ENCODE peak calls at places on chromosome 2, in nine cellular contexts. U, L, J, C, H, T, B, X and I are unnamed samples. For H3K36me3, the result is how much of the 10 kb centered on the place peaks cover.

GRCh38 chr2:72893594-72894319 is 6.5 kb downstream of the SPR start:
- DNase-seq in U (peak), L (no peak), J (peak), C (peak), H (peak), T (no peak), B (peak), X (no peak), I (peak)

GRCh38 chr2:100948965-100949364 is 53.1 kb upstream of the RPL31 start:
- DNase-seq in U (no peak), L (no peak), J (no peak), C (no peak), H (no peak), T (no peak), B (no peak), X (no peak), I (no peak)

GRCh38 chr2:105294844-105295481 is 34.6 kb downstream of the TGFBRAP1 start:
- DNase-seq in U (peak), L (no peak), J (peak), C (peak), H (peak), T (peak), B (peak), X (peak), I (peak)

GRCh38 chr2:168798888-168799410 is 3.5 kb upstream of the NOSTRIN start:
- DNase-seq in U (peak), L (no peak), J (no peak), C (no peak), H (no peak), T (no peak), B (no peak), X (no peak), I (no peak)

GRCh38 chr2:109322111-109322510 is 193.1 kb downstream of the SH3RF3 start:
- DNase-seq in U (no peak), L (peak), J (peak), C (peak), H (no peak), T (no peak), B (peak), X (no peak), I (no peak)

GRCh38 chr2:26576565-26577441 is 64.4 kb downstream of the CIB4 start:
- DNase-seq in U (no peak), L (peak), J (peak), C (peak), H (peak), T (no peak), B (no peak), X (no peak), I (no peak)

GRCh38 chr2:127083819-127084503 is 23.0 kb downstream of the BIN1 start:
- DNase-seq in U (no peak), L (peak), J (peak), C (peak), H (no peak), T (no peak), B (peak), X (no peak), I (no peak)

GRCh38 chr2:43387092-43388062 is 161.0 kb upstream of the ZFP36L2 start:
- DNase-seq in U (no peak), L (no peak), J (peak), C (peak), H (no peak), T (no peak), B (no peak), X (no peak), I (no peak)

GRCh38 chr2:85355073-85355410 is 473 bp downstream of the ELMOD3 start:
- DNase-seq in U (peak), L (no peak), J (no peak), C (peak), H (peak), T (no peak), B (no peak), X (no peak), I (no peak)

GRCh38 chr2:31031132-31031706 is 107.0 kb downstream of the GALNT14 start:
- DNase-seq in U (no peak), L (no peak), J (no peak), C (no peak), H (no peak), T (no peak), B (no peak), X (no peak), I (no peak)

GRCh38 chr2:171541202-171541884 is 19.1 kb downstream of the CYBRD1 start:
- DNase-seq in U (peak), L (no peak), J (no peak), C (no peak), H (no peak), T (no peak), B (no peak), X (no peak), I (no peak)

GRCh38 chr2:157940024-157940423 is 63.9 kb upstream of the ACVR1 start:
- DNase-seq in U (no peak), L (no peak), J (peak), C (peak), H (no peak), T (no peak), B (no peak), X (no peak), I (no peak)

GRCh38 chr2:237563816-237564215 is 2.6 kb upstream of the PRLH start:
- DNase-seq in U (no peak), L (peak), J (peak), C (peak), H (peak), T (no peak), B (no peak), X (no peak), I (peak)

GRCh38 chr2:26344581-26345283 is 1.2 kb upstream of the SELENOI start:
- DNase-seq in U (peak), L (no peak), J (peak), C (peak), H (no peak), T (peak), B (no peak), X (no peak), I (peak)

GRCh38 chr2:74919827-74920226 is 38.6 kb upstream of the POLE4 start:
- DNase-seq in U (peak), L (peak), J (peak), C (peak), H (peak), T (peak), B (peak), X (peak), I (peak)

GRCh38 chr2:37376421-37377186 is 32.2 kb downstream of the QPCT start:
- DNase-seq in U (no peak), L (no peak), J (peak), C (peak), H (no peak), T (peak), B (peak), X (no peak), I (peak)

GRCh38 chr2:65320042-65320711 is 92.5 kb downstream of the ACTR2 start:
- DNase-seq in U (peak), L (no peak), J (peak), C (peak), H (peak), T (peak), B (peak), X (no peak), I (no peak)

GRCh38 chr2:84938194-84938879 is 32.6 kb upstream of the KCMF1 start:
- DNase-seq in U (no peak), L (peak), J (peak), C (peak), H (no peak), T (peak), B (no peak), X (no peak), I (no peak)

GRCh38 chr2:49240608-49241007 is 86.3 kb upstream of the FSHR start:
- DNase-seq in U (no peak), L (no peak), J (no peak), C (no peak), H (peak), T (no peak), B (no peak), X (no peak), I (peak)

GRCh38 chr2:62306751-62307468 is 111.0 kb downstream of the B3GNT2 start:
- DNase-seq in U (no peak), L (no peak), J (peak), C (peak), H (no peak), T (peak), B (no peak), X (no peak), I (no peak)

GRCh38 chr2:152472524-152472923 is 137.6 kb downstream of the FMNL2 start:
- DNase-seq in U (no peak), L (no peak), J (no peak), C (no peak), H (no peak), T (no peak), B (no peak), X (no peak), I (no peak)

GRCh38 chr2:85998071-85998991 is 107.4 kb downstream of the POLR1A start:
- DNase-seq in U (peak), L (peak), J (no peak), C (no peak), H (no peak), T (no peak), B (peak), X (no peak), I (peak)

GRCh38 chr2:143110759-143111428 is 18.3 kb upstream of the ARHGAP15 start:
- DNase-seq in U (peak), L (peak), J (peak), C (peak), H (peak), T (peak), B (peak), X (peak), I (peak)

GRCh38 chr2:60958800-60959199 is 58.7 kb upstream of the PEX13 start:
- DNase-seq in U (no peak), L (no peak), J (peak), C (peak), H (no peak), T (no peak), B (no peak), X (no peak), I (no peak)

GRCh38 chr2:105653313-105653712 is 91.4 kb upstream of the NCK2 start:
- DNase-seq in U (peak), L (no peak), J (no peak), C (no peak), H (no peak), T (no peak), B (no peak), X (no peak), I (no peak)

GRCh38 chr2:124683536-124684407 is 658.7 kb downstream of the CNTNAP5 start:
- DNase-seq in U (no peak), L (no peak), J (no peak), C (no peak), H (no peak), T (no peak), B (no peak), X (no peak), I (no peak)

GRCh38 chr2:28713582-28714292 is 37.9 kb upstream of the PPP1CB start:
- DNase-seq in U (peak), L (no peak), J (peak), C (peak), H (no peak), T (no peak), B (no peak), X (no peak), I (peak)

GRCh38 chr2:230861564-230862255 is 3.0 kb upstream of the ITM2C start:
- DNase-seq in U (no peak), L (no peak), J (no peak), C (no peak), H (peak), T (no peak), B (no peak), X (no peak), I (no peak)

GRCh38 chr2:74502720-74503505 is 3.5 kb upstream of the LBX2 start:
- DNase-seq in U (peak), L (peak), J (peak), C (peak), H (peak), T (peak), B (peak), X (no peak), I (peak)

GRCh38 chr2:146238254-146238961 is 1606.4 kb upstream of the ACVR2A start:
- DNase-seq in U (no peak), L (no peak), J (no peak), C (no peak), H (no peak), T (no peak), B (peak), X (no peak), I (peak)

GRCh38 chr2:238831177-238831576 is 16.7 kb upstream of the TWIST2 start:
- DNase-seq in U (no peak), L (no peak), J (no peak), C (no peak), H (no peak), T (no peak), B (no peak), X (no peak), I (no peak)

GRCh38 chr2:55419236-55419513 is 481 bp downstream of the CCDC88A start:
- DNase-seq in U (peak), L (no peak), J (peak), C (no peak), H (no peak), T (no peak), B (peak), X (no peak), I (peak)

GRCh38 chr2:9655441-9656269 is 24.9 kb upstream of the YWHAQ start:
- DNase-seq in U (peak), L (peak), J (no peak), C (peak), H (no peak), T (no peak), B (no peak), X (no peak), I (no peak)

GRCh38 chr2:200305797-200306718 is at the start of gene SPATS2L:
- DNase-seq in U (peak), L (peak), J (peak), C (peak), H (peak), T (peak), B (peak), X (peak), I (peak)

DNA sequence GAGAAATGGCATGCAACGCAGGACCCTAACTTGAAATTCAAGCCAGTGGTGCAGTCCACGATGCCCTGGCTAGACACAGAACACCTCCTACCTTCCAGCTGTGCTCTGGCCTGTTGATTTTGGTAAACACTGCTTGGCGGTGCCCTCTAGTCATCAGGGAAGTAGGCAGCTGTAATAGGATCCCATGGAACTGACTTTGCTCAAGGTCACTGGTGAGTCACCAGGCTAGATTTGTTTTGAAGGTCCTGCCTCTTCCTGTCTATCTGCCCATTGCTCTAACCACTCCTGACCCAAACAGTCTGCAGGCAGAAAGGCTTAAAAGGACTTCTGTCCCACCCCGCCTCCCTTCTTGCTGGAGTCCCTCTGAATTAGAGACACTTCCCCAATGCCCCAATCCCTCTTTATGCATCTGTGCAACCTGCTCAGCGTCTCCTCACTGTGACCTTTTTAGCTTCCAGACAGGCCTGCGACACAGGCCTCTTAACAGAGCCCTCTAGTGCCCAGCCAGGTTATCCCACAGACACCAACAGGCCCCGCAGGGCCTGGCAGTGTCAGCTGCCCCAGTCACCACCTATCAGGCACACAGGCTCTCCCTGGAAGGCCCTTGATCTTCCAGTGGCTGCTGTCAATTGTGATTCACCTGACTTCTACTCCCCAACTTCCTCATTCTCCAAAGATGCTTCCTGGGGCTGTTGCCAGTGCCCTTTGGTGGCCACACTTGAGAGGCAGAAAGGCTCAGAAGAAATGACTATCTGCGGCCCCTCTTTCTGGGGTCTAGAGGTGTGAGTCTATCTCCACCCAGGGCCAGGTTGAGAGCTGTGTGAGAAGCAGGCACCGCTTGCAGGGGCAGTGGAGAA is 5.2 kb downstream of the TMEM127 start:
- DNase-seq in U (peak), L (peak), J (peak), C (peak), H (peak), T (peak), B (peak), X (no peak), I (peak)
- H3K36me3 ChIP-seq in U (under half), L (under half), J (under half), C (under half), H (under half), T (under half), B (half or more), X (under half), I (under half)

DNA sequence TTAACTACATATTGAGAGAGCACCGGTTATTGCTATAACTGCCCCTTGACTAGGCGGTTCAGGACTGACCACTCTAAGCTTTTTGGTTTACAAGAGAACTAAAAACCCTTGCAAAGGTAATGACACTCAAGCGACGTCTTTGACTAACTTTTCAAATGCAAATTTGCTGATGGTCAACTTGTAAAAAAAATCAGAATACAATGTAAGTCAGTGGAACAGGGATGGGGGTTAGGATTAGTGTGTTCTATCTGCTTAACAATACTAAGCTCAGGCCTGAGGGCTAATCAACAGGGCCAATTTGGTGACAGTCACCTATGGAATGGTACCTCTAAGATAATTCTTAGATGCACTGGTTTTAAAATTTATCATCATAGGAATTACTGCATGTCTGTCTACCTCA is 57.1 kb downstream of the ZAP70 start:
- DNase-seq in U (no peak), L (no peak), J (no peak), C (no peak), H (peak), T (no peak), B (no peak), X (no peak), I (no peak)
- H3K36me3 ChIP-seq in U (half or more), L (under half), J (under half), C (under half), H (under half), T (under half), B (half or more), X (under half), I (under half)

GRCh38 chr2:216160786-216161185 is 51.6 kb downstream of the XRCC5 start:
- DNase-seq in U (no peak), L (no peak), J (no peak), C (no peak), H (no peak), T (no peak), B (no peak), X (no peak), I (no peak)
- H3K36me3 ChIP-seq in U (half or more), L (under half), J (under half), C (under half), H (under half), T (half or more), B (half or more), X (under half), I (half or more)

GRCh38 chr2:3421053-3421452 is 41.6 kb downstream of the TRAPPC12 start:
- DNase-seq in U (no peak), L (no peak), J (no peak), C (no peak), H (no peak), T (no peak), B (no peak), X (no peak), I (no peak)

GRCh38 chr2:3422161-3422767 is 42.8 kb downstream of the TRAPPC12 start:
- DNase-seq in U (no peak), L (no peak), J (no peak), C (no peak), H (no peak), T (no peak), B (no peak), X (no peak), I (no peak)

GRCh38 chr2:3424171-3424795 is 44.8 kb downstream of the TRAPPC12 start:
- DNase-seq in U (no peak), L (no peak), J (no peak), C (no peak), H (no peak), T (no peak), B (no peak), X (no peak), I (no peak)

GRCh38 chr2:3421541-3421940 is 42.0 kb downstream of the TRAPPC12 start:
- DNase-seq in U (no peak), L (no peak), J (no peak), C (no peak), H (no peak), T (no peak), B (no peak), X (no peak), I (no peak)

DNA sequence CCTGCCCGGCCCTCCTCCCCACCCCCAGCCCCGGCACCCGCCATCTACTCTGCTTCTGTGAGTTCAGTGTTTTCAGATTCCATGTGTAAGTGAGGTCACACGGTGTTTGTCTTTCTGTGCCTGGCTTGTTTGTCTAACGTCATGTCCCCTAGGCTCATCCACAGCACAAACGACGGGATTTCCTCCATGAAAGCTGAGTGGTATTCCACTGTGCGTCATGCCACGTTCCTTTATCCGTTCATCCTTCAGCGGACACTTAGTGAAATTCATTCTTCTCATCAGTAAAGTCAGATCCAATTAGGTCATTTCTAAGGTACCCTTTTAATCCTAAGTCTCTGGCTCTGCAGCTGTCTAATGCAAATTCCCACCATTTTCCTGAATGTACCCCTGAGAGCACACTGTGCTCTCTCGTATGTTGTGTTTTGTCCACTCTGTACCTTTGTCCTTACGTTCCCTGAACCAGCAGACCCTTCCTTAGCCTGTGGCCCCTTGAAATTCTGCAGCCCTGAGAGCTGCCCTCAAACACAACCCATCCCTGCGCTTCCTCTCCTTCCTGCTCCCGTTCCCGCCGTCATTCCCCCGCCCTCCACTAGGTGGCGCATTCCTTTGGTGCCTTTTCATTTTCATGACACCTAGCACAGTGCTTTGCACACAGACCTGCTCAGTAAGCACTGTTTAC is 44.1 kb downstream of the TRAPPC12 start:
- DNase-seq in U (peak), L (peak), J (peak), C (peak), H (peak), T (peak), B (peak), X (peak), I (peak)
- H3K36me3 ChIP-seq in U (half or more), L (under half), J (under half), C (under half), H (under half), T (under half), B (half or more), X (under half), I (under half)

GRCh38 chr2:241256168-241256545 is 59.3 kb downstream of the HDLBP start:
- DNase-seq in U (no peak), L (no peak), J (no peak), C (no peak), H (no peak), T (no peak), B (no peak), X (no peak), I (no peak)
- H3K36me3 ChIP-seq in U (half or more), L (under half), J (under half), C (under half), H (half or more), T (half or more), B (half or more), X (half or more), I (half or more)

GRCh38 chr2:179081954-179082353 is 32.0 kb upstream of the CCDC141 start:
- DNase-seq in U (no peak), L (no peak), J (no peak), C (no peak), H (no peak), T (no peak), B (no peak), X (no peak), I (no peak)
- H3K36me3 ChIP-seq in U (under half), L (under half), J (under half), C (under half), H (under half), T (under half), B (under half), X (under half), I (under half)

GRCh38 chr2:149572102-149572953 is 15.2 kb downstream of the MMADHC start:
- DNase-seq in U (no peak), L (no peak), J (no peak), C (no peak), H (no peak), T (no peak), B (no peak), X (no peak), I (no peak)
- H3K36me3 ChIP-seq in U (half or more), L (under half), J (under half), C (half or more), H (under half), T (half or more), B (half or more), X (under half), I (half or more)